ENCODE peak calls at places on chromosomes 11 and 22, in seven cellular contexts. One of them, this sample, is unnamed.

GRCh38 chr11:18188796-18189195 is 16.2 kb downstream of the MRGPRX4 start:
- DNase-seq in H1: no peak
- DNase-seq in IMR-90: no peak
- DNase-seq in sigmoid colon: no peak
- DNase-seq in A549: no peak
- DNase-seq in heart left ventricle: no peak
- DNase-seq in HCT116: no peak
- DNase-seq in this sample: no peak

GRCh38 chr11:33515347-33515746 is 185.3 kb downstream of the C11orf91 start:
- DNase-seq in H1: no peak
- DNase-seq in IMR-90: peak
- DNase-seq in sigmoid colon: no peak
- DNase-seq in A549: no peak
- DNase-seq in heart left ventricle: peak
- DNase-seq in HCT116: no peak
- DNase-seq in this sample: no peak

GRCh38 chr11:99370557-99371200 is 349.9 kb downstream of the CNTN5 start:
- DNase-seq in H1: no peak
- DNase-seq in IMR-90: peak
- DNase-seq in sigmoid colon: no peak
- DNase-seq in A549: peak
- DNase-seq in heart left ventricle: peak
- DNase-seq in HCT116: no peak
- DNase-seq in this sample: no peak

GRCh38 chr11:131025020-131025419 is 108.7 kb upstream of the SNX19 start:
- DNase-seq in H1: no peak
- DNase-seq in IMR-90: peak
- DNase-seq in sigmoid colon: no peak
- DNase-seq in A549: peak
- DNase-seq in heart left ventricle: no peak
- DNase-seq in HCT116: no peak
- DNase-seq in this sample: no peak

GRCh38 chr11:134367781-134368180 is 36.0 kb downstream of the GLB1L2 start:
- DNase-seq in H1: no peak
- DNase-seq in IMR-90: no peak
- DNase-seq in sigmoid colon: peak
- DNase-seq in A549: no peak
- DNase-seq in heart left ventricle: peak
- DNase-seq in HCT116: no peak
- DNase-seq in this sample: no peak

GRCh38 chr22:43176090-43176489 is 10.8 kb downstream of the TTLL12 start:
- DNase-seq in H1: no peak
- DNase-seq in IMR-90: no peak
- DNase-seq in sigmoid colon: no peak
- DNase-seq in A549: no peak
- DNase-seq in heart left ventricle: no peak
- DNase-seq in HCT116: no peak
- DNase-seq in this sample: no peak

GRCh38 chr11:131198646-131199285 is 171.6 kb upstream of the NTM start:
- DNase-seq in H1: no peak
- DNase-seq in IMR-90: no peak
- DNase-seq in sigmoid colon: no peak
- DNase-seq in A549: no peak
- DNase-seq in heart left ventricle: no peak
- DNase-seq in HCT116: no peak
- DNase-seq in this sample: no peak

GRCh38 chr11:17531071-17531817 is 13.0 kb downstream of the USH1C start:
- DNase-seq in H1: no peak
- DNase-seq in IMR-90: no peak
- DNase-seq in sigmoid colon: no peak
- DNase-seq in A549: no peak
- DNase-seq in heart left ventricle: no peak
- DNase-seq in HCT116: no peak
- DNase-seq in this sample: no peak

GRCh38 chr11:119782673-119783072 is 53.7 kb upstream of the NECTIN1 start:
- DNase-seq in H1: no peak
- DNase-seq in IMR-90: peak
- DNase-seq in sigmoid colon: no peak
- DNase-seq in A549: no peak
- DNase-seq in heart left ventricle: peak
- DNase-seq in HCT116: no peak
- DNase-seq in this sample: no peak

GRCh38 chr11:94511932-94512781 is at the start of gene C11orf97:
- DNase-seq in H1: peak
- DNase-seq in IMR-90: peak
- DNase-seq in sigmoid colon: peak
- DNase-seq in A549: no peak
- DNase-seq in heart left ventricle: peak
- DNase-seq in HCT116: no peak
- DNase-seq in this sample: no peak

GRCh38 chr22:21064917-21065864 is 19.4 kb downstream of the LRRC74B start:
- DNase-seq in H1: no peak
- DNase-seq in IMR-90: no peak
- DNase-seq in sigmoid colon: peak
- DNase-seq in A549: no peak
- DNase-seq in heart left ventricle: peak
- DNase-seq in HCT116: no peak
- DNase-seq in this sample: no peak

GRCh38 chr22:30978304-30978962 is 9.4 kb downstream of the TUG1 start:
- DNase-seq in H1: no peak
- DNase-seq in IMR-90: no peak
- DNase-seq in sigmoid colon: no peak
- DNase-seq in A549: no peak
- DNase-seq in heart left ventricle: no peak
- DNase-seq in HCT116: no peak
- DNase-seq in this sample: no peak

GRCh38 chr11:26297179-26297970 is 34.6 kb upstream of the ANO3 start:
- DNase-seq in H1: no peak
- DNase-seq in IMR-90: peak
- DNase-seq in sigmoid colon: no peak
- DNase-seq in A549: peak
- DNase-seq in heart left ventricle: no peak
- DNase-seq in HCT116: peak
- DNase-seq in this sample: no peak

GRCh38 chr22:38942702-38943101 is 14.7 kb upstream of the APOBEC3A start:
- DNase-seq in H1: no peak
- DNase-seq in IMR-90: no peak
- DNase-seq in sigmoid colon: no peak
- DNase-seq in A549: no peak
- DNase-seq in heart left ventricle: no peak
- DNase-seq in HCT116: no peak
- DNase-seq in this sample: no peak

GRCh38 chr11:104705475-104706195 is 192.6 kb downstream of the CASP12 start:
- DNase-seq in H1: no peak
- DNase-seq in IMR-90: peak
- DNase-seq in sigmoid colon: no peak
- DNase-seq in A549: no peak
- DNase-seq in heart left ventricle: peak
- DNase-seq in HCT116: no peak
- DNase-seq in this sample: peak

GRCh38 chr11:36456136-36456535 is 53.9 kb downstream of the TRAF6 start:
- DNase-seq in H1: no peak
- DNase-seq in IMR-90: no peak
- DNase-seq in sigmoid colon: no peak
- DNase-seq in A549: no peak
- DNase-seq in heart left ventricle: no peak
- DNase-seq in HCT116: no peak
- DNase-seq in this sample: no peak
- TF ChIP-seq CTCF in H1: no peak
- TF ChIP-seq CTCF in IMR-90: no peak
- TF ChIP-seq CTCF in sigmoid colon: no peak
- TF ChIP-seq CTCF in A549: no peak
- TF ChIP-seq CTCF in heart left ventricle: no peak
- TF ChIP-seq CTCF in HCT116: no peak
- TF ChIP-seq CTCF in this sample: no peak

DNA sequence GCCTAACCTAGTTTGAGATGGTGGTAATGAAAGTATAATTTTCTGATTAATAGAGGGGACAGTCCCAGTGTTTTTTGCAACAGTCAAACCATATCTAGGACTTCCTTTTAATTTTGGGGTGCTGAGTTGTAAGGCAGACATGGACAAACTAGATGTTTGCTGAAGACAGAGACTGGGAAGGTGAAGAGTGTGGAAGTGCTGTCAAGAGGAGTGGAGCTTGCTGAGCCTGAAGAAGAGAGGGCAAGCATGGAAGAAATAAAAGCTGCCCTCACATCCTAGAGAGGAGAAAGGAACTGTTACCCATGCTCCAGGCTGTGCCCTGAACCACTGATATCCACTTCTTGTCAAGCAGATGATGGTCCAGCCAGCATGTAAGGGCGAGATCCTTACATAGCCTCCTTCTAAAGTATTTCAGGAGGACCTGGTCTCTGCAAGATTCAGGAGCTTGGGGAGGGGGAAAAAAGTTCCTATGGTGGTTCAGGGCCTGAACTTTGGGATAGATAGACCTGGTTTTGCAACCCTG is 51.4 kb downstream of the PRR5L start:
- DNase-seq in H1: no peak
- DNase-seq in IMR-90: no peak
- DNase-seq in sigmoid colon: no peak
- DNase-seq in A549: no peak
- DNase-seq in heart left ventricle: no peak
- DNase-seq in HCT116: no peak
- DNase-seq in this sample: no peak
- H3K27ac ChIP-seq in H1: no peak
- H3K27ac ChIP-seq in IMR-90: no peak
- H3K27ac ChIP-seq in sigmoid colon: no peak
- H3K27ac ChIP-seq in A549: no peak
- H3K27ac ChIP-seq in heart left ventricle: no peak
- H3K27ac ChIP-seq in HCT116: no peak
- H3K27ac ChIP-seq in this sample: no peak

GRCh38 chr11:12546660-12547059 is 127.6 kb upstream of the TEAD1 start:
- DNase-seq in H1: peak
- DNase-seq in IMR-90: no peak
- DNase-seq in sigmoid colon: no peak
- DNase-seq in A549: no peak
- DNase-seq in heart left ventricle: no peak
- DNase-seq in HCT116: no peak
- DNase-seq in this sample: no peak

GRCh38 chr11:12543596-12544415 is 130.4 kb upstream of the TEAD1 start:
- DNase-seq in H1: peak
- DNase-seq in IMR-90: no peak
- DNase-seq in sigmoid colon: no peak
- DNase-seq in A549: peak
- DNase-seq in heart left ventricle: no peak
- DNase-seq in HCT116: no peak
- DNase-seq in this sample: no peak

GRCh38 chr11:12546122-12546521 is 128.1 kb upstream of the TEAD1 start:
- DNase-seq in H1: no peak
- DNase-seq in IMR-90: no peak
- DNase-seq in sigmoid colon: no peak
- DNase-seq in A549: no peak
- DNase-seq in heart left ventricle: no peak
- DNase-seq in HCT116: no peak
- DNase-seq in this sample: no peak

GRCh38 chr11:12542186-12542935 is 131.9 kb upstream of the TEAD1 start:
- DNase-seq in H1: peak
- DNase-seq in IMR-90: no peak
- DNase-seq in sigmoid colon: no peak
- DNase-seq in A549: no peak
- DNase-seq in heart left ventricle: no peak
- DNase-seq in HCT116: no peak
- DNase-seq in this sample: no peak

GRCh38 chr11:12544986-12545775 is 129.0 kb upstream of the TEAD1 start:
- DNase-seq in H1: peak
- DNase-seq in IMR-90: peak
- DNase-seq in sigmoid colon: no peak
- DNase-seq in A549: no peak
- DNase-seq in heart left ventricle: no peak
- DNase-seq in HCT116: no peak
- DNase-seq in this sample: no peak
- TF ChIP-seq POLR2A in H1: no peak
- TF ChIP-seq POLR2A in IMR-90: no peak
- TF ChIP-seq POLR2A in sigmoid colon: no peak
- TF ChIP-seq POLR2A in A549: no peak
- TF ChIP-seq POLR2A in heart left ventricle: no peak
- TF ChIP-seq POLR2A in HCT116: no peak
- TF ChIP-seq POLR2A in this sample: no peak

GRCh38 chr11:118435893-118436624 is at the start of gene KMT2A:
- DNase-seq in H1: peak
- DNase-seq in IMR-90: peak
- DNase-seq in sigmoid colon: peak
- DNase-seq in A549: peak
- DNase-seq in heart left ventricle: peak
- DNase-seq in HCT116: peak
- DNase-seq in this sample: peak
- TF ChIP-seq CTCF in H1: no peak
- TF ChIP-seq CTCF in IMR-90: no peak
- TF ChIP-seq CTCF in sigmoid colon: peak
- TF ChIP-seq CTCF in A549: no peak
- TF ChIP-seq CTCF in heart left ventricle: no peak
- TF ChIP-seq CTCF in HCT116: no peak
- TF ChIP-seq CTCF in this sample: peak